ENCODE peak calls at places on chromosomes 5 and 9, in eight cellular contexts. Z, P, X, C, D, Q, W and J are unnamed samples.

GRCh38 chr5:175560011-175560410 is 81.7 kb downstream of the SFXN1 start:
- DNase-seq in Z (no peak), P (no peak), X (no peak), C (no peak), D (no peak), Q (no peak), W (no peak), J (no peak)

GRCh38 chr9:70315389-70315788 is 56.6 kb downstream of the SMC5 start:
- DNase-seq in Z (no peak), P (no peak), X (no peak), C (peak), D (no peak), Q (no peak), W (peak), J (no peak)

GRCh38 chr9:88425538-88425950 is 37.3 kb downstream of the SPIN1 start:
- DNase-seq in Z (peak), P (no peak), X (no peak), C (peak), D (peak), Q (no peak), W (no peak), J (no peak)

GRCh38 chr5:83608122-83608521 is 112.5 kb downstream of the HAPLN1 start:
- DNase-seq in Z (peak), P (peak), X (peak), C (peak), D (peak), Q (no peak), W (peak), J (no peak)

GRCh38 chr9:13787234-13787833 is 507.8 kb upstream of the MPDZ start:
- DNase-seq in Z (peak), P (no peak), X (no peak), C (peak), D (peak), Q (no peak), W (peak), J (no peak)

GRCh38 chr5:141635646-141636045 is 1.0 kb downstream of the HDAC3 start:
- DNase-seq in Z (no peak), P (no peak), X (no peak), C (no peak), D (no peak), Q (no peak), W (no peak), J (no peak)

GRCh38 chr9:98375138-98375726 is 119.8 kb upstream of the TBC1D2 start:
- DNase-seq in Z (no peak), P (no peak), X (peak), C (peak), D (peak), Q (no peak), W (peak), J (no peak)

GRCh38 chr9:72149231-72149975 is at the start of gene GDA:
- DNase-seq in Z (no peak), P (peak), X (no peak), C (no peak), D (no peak), Q (no peak), W (no peak), J (no peak)

GRCh38 chr5:157366741-157367684 is 93.0 kb upstream of the NIPAL4 start:
- DNase-seq in Z (no peak), P (peak), X (peak), C (peak), D (peak), Q (no peak), W (peak), J (no peak)

GRCh38 chr5:1666812-1667588 is 132.6 kb downstream of the MRPL36 start:
- DNase-seq in Z (peak), P (peak), X (peak), C (no peak), D (no peak), Q (peak), W (no peak), J (peak)

GRCh38 chr5:134247825-134248224 is 22.0 kb upstream of the PPP2CA start:
- DNase-seq in Z (no peak), P (peak), X (no peak), C (no peak), D (no peak), Q (no peak), W (no peak), J (no peak)

GRCh38 chr5:34998058-34998789 is 49.5 kb downstream of the AGXT2 start:
- DNase-seq in Z (no peak), P (no peak), X (no peak), C (peak), D (peak), Q (no peak), W (peak), J (no peak)

GRCh38 chr5:174571662-174572397 is 152.6 kb upstream of the MSX2 start:
- DNase-seq in Z (peak), P (no peak), X (no peak), C (peak), D (peak), Q (no peak), W (peak), J (peak)

GRCh38 chr9:88991066-88992030 is at the start of gene S1PR3:
- DNase-seq in Z (peak), P (peak), X (no peak), C (peak), D (peak), Q (no peak), W (peak), J (peak)